ENCODE peak calls at places on chromosomes 3 and 15, in five cellular contexts. One of them, this sample, is unnamed.

GRCh38 chr3:171239757-171240503 is 213.4 kb upstream of the SLC2A2 start:
- DNase-seq in RPMI7951: no peak
- DNase-seq in hippocampal formation: no peak
- DNase-seq in choroid plexus epithelial cell: no peak
- DNase-seq in NCI-H2081: no peak
- DNase-seq in this sample: no peak

GRCh38 chr3:189508784-189509489 is 122.3 kb upstream of the TP63 start:
- DNase-seq in RPMI7951: peak; percentile 57
- DNase-seq in NCI-H2081: no peak
- DNase-seq in choroid plexus epithelial cell: no peak
- DNase-seq in hippocampal formation: no peak
- DNase-seq in this sample: no peak

GRCh38 chr15:99721104-99721778 is 12.0 kb downstream of the LYSMD4 start:
- DNase-seq in choroid plexus epithelial cell: no peak
- DNase-seq in NCI-H2081: no peak
- DNase-seq in hippocampal formation: no peak
- DNase-seq in RPMI7951: no peak
- DNase-seq in this sample: peak; percentile 6

GRCh38 chr3:36297195-36297594 is 83.1 kb upstream of the STAC start:
- DNase-seq in NCI-H2081: no peak
- DNase-seq in hippocampal formation: no peak
- DNase-seq in choroid plexus epithelial cell: no peak
- DNase-seq in RPMI7951: no peak
- DNase-seq in this sample: no peak

GRCh38 chr3:42831321-42831713 is 22.1 kb downstream of the ACKR2 start:
- DNase-seq in hippocampal formation: peak; percentile 44
- DNase-seq in RPMI7951: peak; percentile 65
- DNase-seq in NCI-H2081: peak; percentile 74
- DNase-seq in choroid plexus epithelial cell: peak; percentile 62
- DNase-seq in this sample: peak; percentile 86

GRCh38 chr15:99059010-99059981 is 45.6 kb upstream of the SYNM start:
- DNase-seq in RPMI7951: peak; percentile 87
- DNase-seq in choroid plexus epithelial cell: peak; percentile 76
- DNase-seq in NCI-H2081: peak; percentile 73
- DNase-seq in hippocampal formation: peak; percentile 56
- DNase-seq in this sample: peak; percentile 96

GRCh38 chr15:78790027-78790426 is 21.2 kb downstream of the ADAMTS7 start:
- DNase-seq in choroid plexus epithelial cell: no peak
- DNase-seq in NCI-H2081: no peak
- DNase-seq in hippocampal formation: no peak
- DNase-seq in RPMI7951: no peak
- DNase-seq in this sample: no peak

GRCh38 chr3:188526057-188526456 is 372.1 kb downstream of the LPP start:
- DNase-seq in NCI-H2081: no peak
- DNase-seq in RPMI7951: peak; percentile 24
- DNase-seq in hippocampal formation: no peak
- DNase-seq in choroid plexus epithelial cell: peak; percentile 56
- DNase-seq in this sample: no peak

GRCh38 chr3:156619376-156619775 is 55.0 kb upstream of the TIPARP start:
- DNase-seq in hippocampal formation: no peak
- DNase-seq in RPMI7951: no peak
- DNase-seq in choroid plexus epithelial cell: peak; percentile 44
- DNase-seq in NCI-H2081: no peak
- DNase-seq in this sample: no peak

GRCh38 chr3:42226470-42227425 is 39.2 kb downstream of the CCK start:
- DNase-seq in choroid plexus epithelial cell: no peak
- DNase-seq in hippocampal formation: no peak
- DNase-seq in RPMI7951: peak; percentile 73
- DNase-seq in NCI-H2081: no peak
- DNase-seq in this sample: peak; percentile 53

GRCh38 chr3:147038456-147038855 is 367.9 kb downstream of the ZIC4 start:
- DNase-seq in hippocampal formation: no peak
- DNase-seq in NCI-H2081: no peak
- DNase-seq in RPMI7951: no peak
- DNase-seq in choroid plexus epithelial cell: peak; percentile 46
- DNase-seq in this sample: no peak

GRCh38 chr3:56800373-56801150 is 1.2 kb downstream of the ARHGEF3 start:
- DNase-seq in RPMI7951: peak; percentile 21
- DNase-seq in choroid plexus epithelial cell: no peak
- DNase-seq in NCI-H2081: no peak
- DNase-seq in hippocampal formation: no peak
- DNase-seq in this sample: no peak

GRCh38 chr3:172052405-172052804 is 13.0 kb downstream of the FNDC3B start:
- DNase-seq in choroid plexus epithelial cell: no peak
- DNase-seq in NCI-H2081: no peak
- DNase-seq in RPMI7951: no peak
- DNase-seq in hippocampal formation: no peak
- DNase-seq in this sample: no peak

GRCh38 chr3:37163262-37164020 is 10.9 kb downstream of the LRRFIP2 start:
- DNase-seq in choroid plexus epithelial cell: peak; percentile 72
- DNase-seq in NCI-H2081: no peak
- DNase-seq in hippocampal formation: no peak
- DNase-seq in RPMI7951: peak; percentile 99
- DNase-seq in this sample: peak; percentile 51

GRCh38 chr3:191901746-191902145 is 440.8 kb downstream of the PYDC2 start:
- DNase-seq in choroid plexus epithelial cell: no peak
- DNase-seq in NCI-H2081: no peak
- DNase-seq in hippocampal formation: no peak
- DNase-seq in RPMI7951: peak; percentile 44
- DNase-seq in this sample: no peak

GRCh38 chr3:121757087-121757811 is 7.7 kb upstream of the GOLGB1 start:
- DNase-seq in RPMI7951: peak; percentile 6
- DNase-seq in choroid plexus epithelial cell: peak; percentile 19
- DNase-seq in hippocampal formation: no peak
- DNase-seq in NCI-H2081: no peak
- DNase-seq in this sample: peak; percentile 3

GRCh38 chr3:153284282-153284938 is 122.4 kb downstream of the RAP2B start:
- DNase-seq in hippocampal formation: no peak
- DNase-seq in NCI-H2081: peak; percentile 53
- DNase-seq in RPMI7951: peak; percentile 74
- DNase-seq in choroid plexus epithelial cell: peak; percentile 96
- DNase-seq in this sample: peak; percentile 29

GRCh38 chr15:75693501-75694240 is 19.0 kb downstream of the CSPG4 start:
- DNase-seq in choroid plexus epithelial cell: peak; percentile 50
- DNase-seq in hippocampal formation: no peak
- DNase-seq in RPMI7951: peak; percentile 97
- DNase-seq in NCI-H2081: no peak
- DNase-seq in this sample: no peak

GRCh38 chr15:71806452-71806931 is 3.9 kb upstream of the NR2E3 start:
- DNase-seq in NCI-H2081: no peak
- DNase-seq in hippocampal formation: no peak
- DNase-seq in RPMI7951: peak; percentile 81
- DNase-seq in choroid plexus epithelial cell: peak; percentile 66
- DNase-seq in this sample: peak; percentile 82

GRCh38 chr3:113194747-113195400 is 16.5 kb upstream of the BOC start:
- DNase-seq in hippocampal formation: no peak
- DNase-seq in NCI-H2081: peak; percentile 69
- DNase-seq in RPMI7951: peak; percentile 44
- DNase-seq in choroid plexus epithelial cell: peak; percentile 6
- DNase-seq in this sample: no peak

GRCh38 chr3:20039765-20040475 is at the start of gene KAT2B:
- DNase-seq in choroid plexus epithelial cell: peak; percentile 53
- DNase-seq in hippocampal formation: peak; percentile 88
- DNase-seq in RPMI7951: peak; percentile 65
- DNase-seq in NCI-H2081: peak; percentile 78
- DNase-seq in this sample: peak; percentile 74

GRCh38 chr3:172218350-172219323 is 179.3 kb downstream of the FNDC3B start:
- DNase-seq in RPMI7951: peak; percentile 41
- DNase-seq in hippocampal formation: no peak
- DNase-seq in choroid plexus epithelial cell: peak; percentile 65
- DNase-seq in NCI-H2081: no peak
- DNase-seq in this sample: peak; percentile 57

GRCh38 chr3:15430624-15431023 is 3.2 kb downstream of the EAF1 start:
- DNase-seq in RPMI7951: no peak
- DNase-seq in NCI-H2081: no peak
- DNase-seq in choroid plexus epithelial cell: no peak
- DNase-seq in hippocampal formation: no peak
- DNase-seq in this sample: no peak

GRCh38 chr15:43463542-43463941 is 29.4 kb downstream of the TP53BP1 start:
- DNase-seq in NCI-H2081: no peak
- DNase-seq in hippocampal formation: no peak
- DNase-seq in RPMI7951: no peak
- DNase-seq in choroid plexus epithelial cell: peak; percentile 51
- DNase-seq in this sample: no peak

GRCh38 chr3:9214599-9214998 is 34.8 kb downstream of the SRGAP3 start:
- DNase-seq in NCI-H2081: no peak
- DNase-seq in choroid plexus epithelial cell: peak; percentile 79
- DNase-seq in hippocampal formation: no peak
- DNase-seq in RPMI7951: peak; percentile 88
- DNase-seq in this sample: no peak